ENCODE peak calls at places on chromosomes 12 and 14, in seven cellular contexts. A, I, V, M, O, Q and H are unnamed samples. For H3K36me3, the result is how much of the 10 kb centered on the place peaks cover.

GRCh38 chr14:72332054-72332453 is 399.8 kb downstream of the RGS6 start:
- DNase-seq in I (peak), Q (no peak), A (no peak), M (no peak), O (no peak), V (no peak), H (no peak)

GRCh38 chr12:52300796-52301691 is 9.7 kb upstream of the KRT81 start:
- DNase-seq in O (no peak), Q (peak), M (no peak), I (no peak), V (no peak), A (no peak), H (no peak)

GRCh38 chr12:122835693-122836026 is 403 bp downstream of the HIP1R start:
- DNase-seq in A (no peak), O (no peak), V (no peak), Q (no peak), M (no peak), I (no peak), H (no peak)

GRCh38 chr14:35808076-35808657 is 928 bp downstream of the RALGAPA1 start:
- DNase-seq in M (no peak), Q (no peak), O (no peak), V (peak), I (no peak), A (no peak), H (peak)

GRCh38 chr14:75831455-75831854 is 150.3 kb downstream of the TGFB3 start:
- DNase-seq in M (peak), A (peak), I (peak), O (no peak), V (no peak), Q (peak), H (peak)

GRCh38 chr12:17370621-17371020 is 719.4 kb downstream of the RERGL start:
- DNase-seq in V (no peak), A (no peak), O (no peak), I (no peak), Q (no peak), M (no peak), H (no peak)

GRCh38 chr14:45057349-45057748 is 26.6 kb upstream of the PRPF39 start:
- DNase-seq in I (no peak), A (no peak), V (no peak), M (no peak), Q (no peak), O (no peak), H (no peak)

GRCh38 chr12:32211066-32211768 is 104.6 kb downstream of the BICD1 start:
- DNase-seq in M (no peak), O (no peak), V (no peak), A (no peak), I (no peak), Q (no peak), H (no peak)

GRCh38 chr12:120579179-120579578 is 2.0 kb downstream of the POP5 start:
- DNase-seq in I (no peak), V (no peak), Q (no peak), A (no peak), M (no peak), O (no peak), H (no peak)

GRCh38 chr12:120584343-120585149 is 3.3 kb upstream of the POP5 start:
- DNase-seq in A (peak), Q (peak), V (peak), I (peak), M (peak), O (no peak), H (peak)

GRCh38 chr12:120581998-120582397 is 796 bp upstream of the POP5 start:
- DNase-seq in I (no peak), V (peak), Q (no peak), A (no peak), O (no peak), M (no peak), H (no peak)

GRCh38 chr12:120583478-120584030 is 2.4 kb upstream of the POP5 start:
- DNase-seq in I (peak), M (peak), V (peak), O (no peak), A (peak), Q (peak), H (peak)

GRCh38 chr12:120580787-120581723 is at the start of gene POP5:
- DNase-seq in Q (peak), O (peak), A (peak), I (peak), V (peak), M (peak), H (peak)
- H3K36me3 ChIP-seq in Q (under half), O (under half), A (under half), I (under half), V (under half), M (under half), H (under half)

GRCh38 chr12:57006809-57007475 is 596 bp upstream of the ZBTB39 start:
- DNase-seq in Q (no peak), I (no peak), V (no peak), M (no peak), A (no peak), O (no peak), H (no peak)

GRCh38 chr12:57008113-57008687 is 1.9 kb upstream of the ZBTB39 start:
- DNase-seq in M (no peak), I (no peak), O (peak), Q (no peak), A (no peak), V (peak), H (no peak)

GRCh38 chr12:57004651-57005050 is 1.7 kb downstream of the ZBTB39 start:
- DNase-seq in M (no peak), O (no peak), I (no peak), A (no peak), V (no peak), Q (no peak), H (no peak)

GRCh38 chr12:57003395-57003794 is 3.0 kb downstream of the ZBTB39 start:
- DNase-seq in V (no peak), M (no peak), Q (peak), I (no peak), O (no peak), A (no peak), H (no peak)

DNA sequence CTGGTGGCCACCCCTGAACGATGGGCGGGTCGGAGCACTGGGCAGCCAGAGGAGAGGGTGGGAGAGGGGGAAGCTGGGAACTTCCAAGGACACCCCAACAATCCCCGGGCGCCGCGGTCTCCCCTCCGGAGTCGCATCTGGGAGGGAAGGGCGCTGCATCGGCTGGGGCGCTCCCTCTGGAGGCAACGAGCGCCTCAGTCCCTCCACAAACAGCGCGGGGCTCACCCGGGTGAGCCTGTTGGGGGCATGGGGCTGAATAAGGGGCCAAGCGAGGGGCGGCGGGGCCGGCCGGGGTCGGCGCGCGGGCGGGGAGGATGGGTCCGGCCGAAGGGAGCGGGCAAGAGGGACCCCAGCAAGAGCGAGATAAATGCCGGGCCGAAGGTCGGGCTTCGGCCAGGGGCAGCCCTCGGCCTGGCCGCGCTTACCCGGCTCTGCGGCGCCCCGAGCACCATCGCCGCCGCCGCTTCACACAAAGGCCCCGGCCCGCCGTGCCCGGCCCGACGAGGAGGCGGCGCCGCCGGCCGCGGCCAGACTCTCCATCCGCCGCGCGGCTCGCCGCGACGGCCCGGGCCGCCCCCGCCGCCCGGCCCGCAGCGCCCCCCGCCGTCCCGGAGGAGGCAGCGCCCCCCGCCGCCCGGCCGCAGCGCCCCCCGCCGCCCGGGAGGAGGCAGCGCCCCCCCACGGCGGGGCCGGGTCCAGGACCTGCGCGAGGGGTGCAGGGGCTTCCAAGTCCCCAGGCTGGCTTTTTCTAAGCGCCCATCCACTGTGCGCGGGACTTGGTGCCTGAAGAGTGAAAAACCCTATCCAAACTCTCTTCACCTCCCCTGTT is at the start of gene ZBTB39:
- DNase-seq in V (peak), M (peak), O (no peak), A (peak), I (no peak), Q (peak), H (peak)
- TF ChIP-seq POLR2A in V (peak), M (no peak), O (peak), A (no peak), I (no peak), Q (no peak), H (no peak)

GRCh38 chr14:67940894-67941455 is 121.4 kb downstream of the RAD51B start:
- DNase-seq in Q (no peak), V (peak), M (no peak), O (no peak), A (no peak), I (no peak), H (peak)
- H3K27ac ChIP-seq in Q (peak), V (no peak), M (peak), O (no peak), A (peak), I (peak), H (peak)

DNA sequence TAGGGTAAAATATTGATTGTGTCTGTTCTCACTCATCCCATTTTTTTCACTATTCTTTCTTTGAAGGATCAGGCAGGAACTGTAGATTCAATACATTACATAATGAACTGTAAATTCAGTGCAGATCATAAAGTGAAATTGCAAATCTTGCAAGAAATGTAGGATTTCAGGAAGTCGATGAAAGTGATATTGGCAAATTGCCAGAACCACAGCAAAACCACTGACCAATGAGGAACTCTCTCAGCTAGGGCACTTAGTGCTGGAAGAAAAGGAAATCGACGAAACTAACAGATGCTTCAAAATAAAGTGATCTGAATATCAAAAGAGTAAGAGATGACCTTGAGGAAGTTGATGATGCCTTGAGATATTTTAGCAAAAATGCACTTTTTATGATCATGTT is 157.6 kb downstream of the AACS start:
- DNase-seq in V (no peak), Q (no peak), I (no peak), O (no peak), M (no peak), A (no peak), H (no peak)
- H3K36me3 ChIP-seq in V (under half), Q (under half), I (under half), O (under half), M (under half), A (under half), H (under half)

DNA sequence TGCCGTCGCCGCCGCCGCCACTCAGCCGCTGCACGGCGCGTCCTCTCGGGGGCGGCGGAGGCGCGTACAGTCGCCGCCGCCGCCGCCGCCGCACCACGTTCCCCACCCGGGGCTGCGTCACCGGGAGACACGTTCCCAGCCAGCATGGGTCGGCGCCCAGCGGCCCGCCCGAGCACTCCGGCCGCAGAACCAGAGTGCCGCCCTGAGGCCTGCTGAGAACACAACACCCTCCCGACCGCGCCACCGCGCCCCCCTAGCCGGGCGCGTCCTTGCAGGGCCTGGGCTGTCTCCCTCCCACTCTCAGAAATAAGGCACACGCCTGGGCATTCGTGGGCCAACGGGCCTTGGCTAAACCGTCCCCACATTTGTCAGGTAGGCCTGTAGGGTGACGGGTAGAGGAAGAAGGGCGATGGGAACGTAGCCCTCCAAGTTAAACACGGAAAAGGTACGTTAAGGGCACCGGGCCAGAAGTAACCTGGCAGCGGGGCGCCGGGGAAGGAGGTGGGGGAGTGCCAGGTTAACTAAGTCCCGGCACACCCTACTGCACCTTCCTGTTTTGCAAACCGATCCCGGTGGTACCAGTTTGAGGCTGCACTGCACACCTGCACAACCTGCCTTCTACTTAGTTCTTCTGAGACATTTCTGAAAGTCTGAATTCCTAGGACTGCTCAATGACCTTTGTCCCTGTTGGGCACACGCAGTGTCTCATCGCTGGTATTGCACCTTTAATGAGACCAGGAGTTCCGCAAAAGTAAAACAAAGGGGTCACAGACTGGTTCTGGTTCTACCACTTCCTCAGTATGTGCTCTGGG is at the start of gene MAP4K5:
- DNase-seq in A (peak), O (peak), Q (peak), V (peak), I (peak), M (peak), H (peak)
- TF ChIP-seq POLR2A in A (peak), O (no peak), Q (peak), V (peak), I (peak), M (peak), H (no peak)

DNA sequence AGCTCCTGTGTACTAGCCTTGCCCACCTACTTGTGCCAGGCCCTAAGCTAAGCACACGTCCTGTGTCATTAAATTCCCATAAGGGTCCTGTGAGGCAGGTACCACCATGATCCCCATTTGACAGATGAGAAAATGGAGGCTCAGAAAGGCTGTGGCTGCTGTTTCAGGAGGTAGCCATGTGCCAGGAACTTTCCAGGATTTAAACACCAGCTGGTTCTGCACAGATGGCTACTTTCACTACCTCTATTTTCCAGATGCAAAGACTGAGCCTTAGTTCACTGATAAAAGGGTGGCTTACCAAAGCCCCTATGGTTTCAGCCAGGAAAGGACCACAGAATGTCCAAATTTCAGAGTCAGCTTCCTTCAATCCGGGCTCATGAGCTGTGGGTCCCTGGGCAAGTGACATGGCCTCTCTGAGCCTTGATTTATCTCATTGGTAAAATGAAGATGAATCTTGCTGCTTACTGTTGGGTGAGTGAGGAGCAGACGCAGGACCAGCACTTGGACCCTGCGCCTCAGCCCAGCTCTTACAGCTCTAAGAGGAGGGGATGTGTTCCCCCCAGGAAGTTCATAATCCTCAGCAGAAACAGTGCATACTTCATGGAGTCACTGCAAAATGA is 23.5 kb downstream of the CMKLR1 start:
- DNase-seq in A (no peak), O (no peak), Q (no peak), V (no peak), M (no peak), I (no peak), H (no peak)
- H3K27ac ChIP-seq in A (no peak), O (peak), Q (peak), V (no peak), M (peak), I (peak), H (peak)

GRCh38 chr12:27790179-27790578 is 10.1 kb upstream of the MANSC4 start:
- DNase-seq in A (no peak), Q (no peak), O (no peak), V (no peak), I (no peak), M (no peak), H (no peak)
- H3K36me3 ChIP-seq in A (under half), Q (under half), O (under half), V (under half), I (under half), M (under half), H (under half)